ENCODE peak calls at places on chromosomes 6 and 20, in seven cellular contexts. One of them, this sample, is unnamed. For H3K27me3, the result is how much of the 10 kb centered on the place peaks cover.

GRCh38 chr6:158667360-158667981 is 17.6 kb downstream of the SYTL3 start:
- DNase-seq in IMR-90: no peak
- DNase-seq in hepatocyte: no peak
- DNase-seq in A673: no peak
- DNase-seq in prostate gland: no peak
- DNase-seq in right lobe of liver: peak
- DNase-seq in adrenal gland: peak
- DNase-seq in this sample: no peak

GRCh38 chr6:78864957-78865356 is 2.4 kb upstream of the IRAK1BP1 start:
- DNase-seq in right lobe of liver: no peak
- DNase-seq in A673: no peak
- DNase-seq in adrenal gland: no peak
- DNase-seq in IMR-90: no peak
- DNase-seq in prostate gland: no peak
- DNase-seq in hepatocyte: no peak
- DNase-seq in this sample: no peak

GRCh38 chr6:53020005-53020744 is 25.1 kb upstream of the GSTA4 start:
- DNase-seq in hepatocyte: no peak
- DNase-seq in right lobe of liver: no peak
- DNase-seq in IMR-90: peak
- DNase-seq in prostate gland: no peak
- DNase-seq in adrenal gland: no peak
- DNase-seq in A673: no peak
- DNase-seq in this sample: no peak

GRCh38 chr6:44454198-44454597 is 66.7 kb downstream of the CDC5L start:
- DNase-seq in IMR-90: peak
- DNase-seq in adrenal gland: no peak
- DNase-seq in A673: no peak
- DNase-seq in right lobe of liver: no peak
- DNase-seq in hepatocyte: no peak
- DNase-seq in prostate gland: no peak
- DNase-seq in this sample: no peak

GRCh38 chr6:166621114-166621540 is 5.9 kb downstream of the RPS6KA2 start:
- DNase-seq in IMR-90: no peak
- DNase-seq in hepatocyte: no peak
- DNase-seq in adrenal gland: no peak
- DNase-seq in prostate gland: no peak
- DNase-seq in A673: no peak
- DNase-seq in right lobe of liver: no peak
- DNase-seq in this sample: no peak

GRCh38 chr6:35810831-35811698 is 5.9 kb downstream of the LHFPL5 start:
- DNase-seq in adrenal gland: no peak
- DNase-seq in IMR-90: peak
- DNase-seq in hepatocyte: peak
- DNase-seq in A673: peak
- DNase-seq in prostate gland: no peak
- DNase-seq in right lobe of liver: no peak
- DNase-seq in this sample: no peak

GRCh38 chr6:45827952-45828530 is 187.6 kb downstream of the CLIC5 start:
- DNase-seq in IMR-90: peak
- DNase-seq in adrenal gland: no peak
- DNase-seq in hepatocyte: peak
- DNase-seq in A673: no peak
- DNase-seq in prostate gland: peak
- DNase-seq in right lobe of liver: no peak
- DNase-seq in this sample: no peak

GRCh38 chr6:157541618-157542404 is 160.8 kb downstream of the ZDHHC14 start:
- DNase-seq in hepatocyte: no peak
- DNase-seq in A673: no peak
- DNase-seq in IMR-90: peak
- DNase-seq in prostate gland: no peak
- DNase-seq in right lobe of liver: no peak
- DNase-seq in adrenal gland: peak
- DNase-seq in this sample: no peak

GRCh38 chr20:53088786-53089185 is 116.6 kb downstream of the TSHZ2 start:
- DNase-seq in A673: no peak
- DNase-seq in prostate gland: peak
- DNase-seq in hepatocyte: no peak
- DNase-seq in IMR-90: no peak
- DNase-seq in right lobe of liver: no peak
- DNase-seq in adrenal gland: no peak
- DNase-seq in this sample: no peak

GRCh38 chr6:149433405-149433804 is 33.3 kb downstream of the SUMO4 start:
- DNase-seq in prostate gland: no peak
- DNase-seq in A673: no peak
- DNase-seq in hepatocyte: no peak
- DNase-seq in right lobe of liver: no peak
- DNase-seq in IMR-90: no peak
- DNase-seq in adrenal gland: no peak
- DNase-seq in this sample: no peak

GRCh38 chr20:4972506-4973251 is 28.6 kb downstream of the SLC23A2 start:
- DNase-seq in right lobe of liver: no peak
- DNase-seq in prostate gland: no peak
- DNase-seq in A673: no peak
- DNase-seq in adrenal gland: peak
- DNase-seq in hepatocyte: no peak
- DNase-seq in IMR-90: no peak
- DNase-seq in this sample: no peak

GRCh38 chr20:33211817-33212424 is 5.2 kb upstream of the BPIFA3 start:
- DNase-seq in prostate gland: peak
- DNase-seq in hepatocyte: peak
- DNase-seq in adrenal gland: peak
- DNase-seq in right lobe of liver: peak
- DNase-seq in IMR-90: peak
- DNase-seq in A673: peak
- DNase-seq in this sample: peak

GRCh38 chr6:143536866-143537691 is 25.6 kb upstream of the FUCA2 start:
- DNase-seq in right lobe of liver: peak
- DNase-seq in adrenal gland: peak
- DNase-seq in prostate gland: peak
- DNase-seq in IMR-90: peak
- DNase-seq in A673: peak
- DNase-seq in hepatocyte: peak
- DNase-seq in this sample: peak

GRCh38 chr6:167428664-167429063 is 103.8 kb downstream of the TTLL2 start:
- DNase-seq in A673: no peak
- DNase-seq in right lobe of liver: no peak
- DNase-seq in IMR-90: no peak
- DNase-seq in adrenal gland: no peak
- DNase-seq in hepatocyte: no peak
- DNase-seq in prostate gland: no peak
- DNase-seq in this sample: no peak

GRCh38 chr20:34302723-34303528 is at the start of gene AHCY:
- DNase-seq in IMR-90: peak
- DNase-seq in A673: peak
- DNase-seq in adrenal gland: peak
- DNase-seq in hepatocyte: peak
- DNase-seq in right lobe of liver: peak
- DNase-seq in prostate gland: peak
- DNase-seq in this sample: peak

GRCh38 chr6:73577605-73578160 is 56.9 kb upstream of the EEF1A1 start:
- DNase-seq in right lobe of liver: no peak
- DNase-seq in adrenal gland: no peak
- DNase-seq in hepatocyte: no peak
- DNase-seq in IMR-90: no peak
- DNase-seq in A673: no peak
- DNase-seq in prostate gland: no peak
- DNase-seq in this sample: no peak

GRCh38 chr6:109962271-109962670 is 15.8 kb upstream of the GPR6 start:
- DNase-seq in right lobe of liver: no peak
- DNase-seq in IMR-90: no peak
- DNase-seq in hepatocyte: no peak
- DNase-seq in adrenal gland: no peak
- DNase-seq in prostate gland: no peak
- DNase-seq in A673: no peak
- DNase-seq in this sample: no peak

GRCh38 chr20:10466325-10466724 is 31.2 kb downstream of the SLX4IP start:
- DNase-seq in right lobe of liver: no peak
- DNase-seq in A673: peak
- DNase-seq in IMR-90: peak
- DNase-seq in hepatocyte: no peak
- DNase-seq in prostate gland: no peak
- DNase-seq in adrenal gland: no peak
- DNase-seq in this sample: no peak

GRCh38 chr20:11274137-11274536 is 600.3 kb upstream of the JAG1 start:
- DNase-seq in IMR-90: peak
- DNase-seq in right lobe of liver: no peak
- DNase-seq in A673: peak
- DNase-seq in prostate gland: peak
- DNase-seq in hepatocyte: peak
- DNase-seq in adrenal gland: peak
- DNase-seq in this sample: no peak

GRCh38 chr20:4524307-4524706 is 197.4 kb upstream of the PRND start:
- DNase-seq in hepatocyte: no peak
- DNase-seq in A673: no peak
- DNase-seq in right lobe of liver: no peak
- DNase-seq in prostate gland: no peak
- DNase-seq in IMR-90: no peak
- DNase-seq in adrenal gland: no peak
- DNase-seq in this sample: no peak

GRCh38 chr6:77454386-77454785 is 8.9 kb downstream of the HTR1B start:
- DNase-seq in adrenal gland: no peak
- DNase-seq in right lobe of liver: no peak
- DNase-seq in prostate gland: no peak
- DNase-seq in IMR-90: peak
- DNase-seq in A673: no peak
- DNase-seq in hepatocyte: no peak
- DNase-seq in this sample: no peak

GRCh38 chr6:77458421-77458820 is 4.9 kb downstream of the HTR1B start:
- DNase-seq in adrenal gland: no peak
- DNase-seq in right lobe of liver: no peak
- DNase-seq in A673: no peak
- DNase-seq in IMR-90: no peak
- DNase-seq in hepatocyte: no peak
- DNase-seq in prostate gland: no peak
- DNase-seq in this sample: no peak

GRCh38 chr6:77455271-77455670 is 8.0 kb downstream of the HTR1B start:
- DNase-seq in right lobe of liver: no peak
- DNase-seq in IMR-90: peak
- DNase-seq in prostate gland: no peak
- DNase-seq in hepatocyte: no peak
- DNase-seq in A673: no peak
- DNase-seq in adrenal gland: no peak
- DNase-seq in this sample: no peak

GRCh38 chr6:77456531-77457248 is 6.6 kb downstream of the HTR1B start:
- DNase-seq in adrenal gland: peak
- DNase-seq in A673: peak
- DNase-seq in hepatocyte: peak
- DNase-seq in prostate gland: no peak
- DNase-seq in right lobe of liver: no peak
- DNase-seq in IMR-90: peak
- DNase-seq in this sample: no peak

DNA sequence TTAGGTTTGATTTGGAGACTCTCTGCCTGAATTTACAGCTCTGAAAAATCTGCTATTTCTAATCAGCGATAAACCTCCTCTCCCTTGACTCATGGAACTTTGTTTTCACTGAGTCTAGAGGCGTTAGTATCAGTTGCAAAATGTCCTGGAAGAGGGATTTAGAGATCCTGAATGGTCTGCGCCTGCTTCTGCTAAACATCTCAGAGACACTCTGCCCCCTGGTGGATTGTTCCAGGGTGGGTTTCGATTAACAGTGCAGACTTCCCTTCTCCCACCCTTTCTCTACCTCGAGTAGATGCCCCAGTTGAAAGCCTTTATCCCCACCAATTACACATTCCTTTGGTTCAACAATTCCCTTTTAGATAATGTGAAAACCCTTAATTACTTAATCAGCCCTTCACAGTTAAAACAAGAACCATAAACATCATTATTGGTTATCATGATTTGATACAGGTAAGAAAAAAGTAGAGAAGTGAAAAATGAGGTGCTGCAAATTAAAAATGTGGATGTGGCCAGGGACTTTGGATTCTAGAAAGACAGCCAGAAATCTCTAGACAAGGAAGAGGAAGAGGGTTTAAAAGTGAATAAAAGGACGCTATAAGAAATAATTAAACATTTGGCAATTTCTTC is 5.5 kb downstream of the HTR1B start:
- DNase-seq in IMR-90: peak
- DNase-seq in adrenal gland: peak
- DNase-seq in A673: peak
- DNase-seq in prostate gland: peak
- DNase-seq in hepatocyte: peak
- DNase-seq in right lobe of liver: peak
- DNase-seq in this sample: peak
- TF ChIP-seq CTCF in IMR-90: peak
- TF ChIP-seq CTCF in adrenal gland: peak
- TF ChIP-seq CTCF in A673: peak
- TF ChIP-seq CTCF in prostate gland: peak
- TF ChIP-seq CTCF in hepatocyte: peak
- TF ChIP-seq CTCF in right lobe of liver: peak
- TF ChIP-seq CTCF in this sample: peak

DNA sequence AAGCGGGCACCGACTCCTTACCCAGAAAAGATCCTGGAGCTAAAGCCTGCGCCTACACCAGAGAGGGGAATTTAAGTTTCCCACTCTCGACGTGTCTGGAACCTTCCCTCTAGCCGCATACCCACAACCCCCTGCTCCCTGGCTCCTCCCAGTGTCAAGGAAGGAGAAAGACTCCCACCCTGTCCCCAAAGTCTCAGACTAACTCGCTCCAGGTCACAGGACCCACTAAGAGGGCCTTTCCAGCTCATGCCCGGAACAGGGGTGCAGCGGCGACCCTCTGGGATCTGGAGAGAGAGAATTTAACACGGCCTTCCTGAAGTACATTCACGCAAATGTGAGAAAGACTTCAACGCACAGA is 3.9 kb downstream of the LINC00237 start:
- DNase-seq in right lobe of liver: no peak
- DNase-seq in A673: peak
- DNase-seq in hepatocyte: no peak
- DNase-seq in prostate gland: no peak
- DNase-seq in adrenal gland: no peak
- DNase-seq in IMR-90: no peak
- DNase-seq in this sample: no peak
- H3K27me3 ChIP-seq in right lobe of liver: under half
- H3K27me3 ChIP-seq in A673: half or more
- H3K27me3 ChIP-seq in hepatocyte: half or more
- H3K27me3 ChIP-seq in prostate gland: half or more
- H3K27me3 ChIP-seq in adrenal gland: half or more
- H3K27me3 ChIP-seq in IMR-90: half or more
- H3K27me3 ChIP-seq in this sample: half or more

DNA sequence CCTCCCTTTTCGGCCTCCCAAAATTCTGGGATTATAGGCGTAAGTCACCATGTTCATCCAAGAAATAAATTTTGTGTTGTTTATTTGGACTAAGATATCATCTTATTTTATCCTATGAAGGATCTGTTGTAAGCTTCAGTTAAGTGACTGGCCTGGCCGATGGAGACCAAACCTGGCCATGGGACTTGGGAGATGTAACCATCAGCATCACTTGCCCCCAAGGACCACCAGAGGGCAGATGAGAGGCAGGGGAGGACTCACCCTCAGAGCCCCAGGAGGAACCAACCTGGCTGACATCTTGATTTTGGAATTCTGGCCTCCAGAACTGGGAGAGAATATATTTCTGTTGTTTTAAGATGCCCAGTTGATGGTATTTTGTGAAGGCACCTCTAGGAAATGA is 266.7 kb downstream of the CDH26 start:
- DNase-seq in IMR-90: no peak
- DNase-seq in adrenal gland: no peak
- DNase-seq in hepatocyte: peak
- DNase-seq in right lobe of liver: no peak
- DNase-seq in prostate gland: no peak
- DNase-seq in A673: peak
- DNase-seq in this sample: no peak
- TF ChIP-seq CTCF in IMR-90: peak
- TF ChIP-seq CTCF in adrenal gland: no peak
- TF ChIP-seq CTCF in hepatocyte: peak
- TF ChIP-seq CTCF in right lobe of liver: no peak
- TF ChIP-seq CTCF in prostate gland: no peak
- TF ChIP-seq CTCF in A673: peak
- TF ChIP-seq CTCF in this sample: no peak

GRCh38 chr20:36362261-36362660 is 56.1 kb downstream of the DLGAP4 start:
- DNase-seq in A673: no peak
- DNase-seq in hepatocyte: no peak
- DNase-seq in IMR-90: no peak
- DNase-seq in prostate gland: no peak
- DNase-seq in right lobe of liver: no peak
- DNase-seq in adrenal gland: no peak
- DNase-seq in this sample: no peak
- H3K27me3 ChIP-seq in A673: under half
- H3K27me3 ChIP-seq in hepatocyte: under half
- H3K27me3 ChIP-seq in IMR-90: under half
- H3K27me3 ChIP-seq in prostate gland: under half
- H3K27me3 ChIP-seq in right lobe of liver: under half
- H3K27me3 ChIP-seq in adrenal gland: under half
- H3K27me3 ChIP-seq in this sample: under half